ENCODE peak calls at places on chromosomes 6 and 20, in five cellular contexts. One of them, this sample, is unnamed. For H3K9me3, the result is how much of the 10 kb centered on the place peaks cover.

GRCh38 chr6:130389142-130389541 is 23.3 kb downstream of the TMEM200A start:
- DNase-seq in SK-N-SH: no peak
- DNase-seq in H1: no peak
- DNase-seq in GM12878: no peak
- DNase-seq in K562: no peak
- DNase-seq in this sample: no peak

GRCh38 chr20:17612287-17612974 is 42.6 kb downstream of the DSTN start:
- DNase-seq in SK-N-SH: peak
- DNase-seq in H1: peak
- DNase-seq in GM12878: no peak
- DNase-seq in K562: no peak
- DNase-seq in this sample: peak

GRCh38 chr20:41038149-41038877 is 9.7 kb downstream of the TOP1 start:
- DNase-seq in SK-N-SH: no peak
- DNase-seq in H1: no peak
- DNase-seq in GM12878: no peak
- DNase-seq in K562: no peak
- DNase-seq in this sample: peak

GRCh38 chr6:118776607-118777549 is 117.1 kb upstream of the ASF1A start:
- DNase-seq in SK-N-SH: peak
- DNase-seq in H1: peak
- DNase-seq in GM12878: peak
- DNase-seq in K562: peak
- DNase-seq in this sample: peak

GRCh38 chr6:3444276-3445088 is 12.4 kb downstream of the SLC22A23 start:
- DNase-seq in SK-N-SH: no peak
- DNase-seq in H1: no peak
- DNase-seq in GM12878: no peak
- DNase-seq in K562: no peak
- DNase-seq in this sample: peak

GRCh38 chr20:49486064-49486463 is 3.6 kb upstream of the KCNB1 start:
- DNase-seq in SK-N-SH: no peak
- DNase-seq in H1: no peak
- DNase-seq in GM12878: no peak
- DNase-seq in K562: no peak
- DNase-seq in this sample: no peak

GRCh38 chr6:3489032-3489757 is 32.3 kb upstream of the SLC22A23 start:
- DNase-seq in SK-N-SH: no peak
- DNase-seq in H1: no peak
- DNase-seq in GM12878: no peak
- DNase-seq in K562: no peak
- DNase-seq in this sample: no peak

GRCh38 chr6:21523652-21524051 is 69.9 kb upstream of the SOX4 start:
- DNase-seq in SK-N-SH: no peak
- DNase-seq in H1: no peak
- DNase-seq in GM12878: no peak
- DNase-seq in K562: no peak
- DNase-seq in this sample: no peak

GRCh38 chr20:54339093-54339492 is 131.2 kb downstream of the PFDN4 start:
- DNase-seq in SK-N-SH: no peak
- DNase-seq in H1: no peak
- DNase-seq in GM12878: no peak
- DNase-seq in K562: no peak
- DNase-seq in this sample: no peak

GRCh38 chr6:111592726-111593515 is 12.8 kb downstream of the TRAF3IP2 start:
- DNase-seq in SK-N-SH: peak
- DNase-seq in H1: no peak
- DNase-seq in GM12878: no peak
- DNase-seq in K562: no peak
- DNase-seq in this sample: no peak

GRCh38 chr20:35145141-35145564 is 2.0 kb downstream of the EDEM2 start:
- DNase-seq in SK-N-SH: peak
- DNase-seq in H1: no peak
- DNase-seq in GM12878: peak
- DNase-seq in K562: peak
- DNase-seq in this sample: peak

GRCh38 chr6:100363651-100364050 is 101.1 kb downstream of the SIM1 start:
- DNase-seq in SK-N-SH: no peak
- DNase-seq in H1: no peak
- DNase-seq in GM12878: no peak
- DNase-seq in K562: no peak
- DNase-seq in this sample: no peak

GRCh38 chr6:49649982-49650381 is 13.3 kb upstream of the RHAG start:
- DNase-seq in SK-N-SH: no peak
- DNase-seq in H1: no peak
- DNase-seq in GM12878: no peak
- DNase-seq in K562: no peak
- DNase-seq in this sample: no peak

GRCh38 chr6:33613146-33613793 is 7.9 kb upstream of the ITPR3 start:
- DNase-seq in SK-N-SH: no peak
- DNase-seq in H1: no peak
- DNase-seq in GM12878: no peak
- DNase-seq in K562: no peak
- DNase-seq in this sample: peak

GRCh38 chr20:64212750-64213149 is 42.8 kb upstream of the PCMTD2 start:
- DNase-seq in SK-N-SH: no peak
- DNase-seq in H1: no peak
- DNase-seq in GM12878: no peak
- DNase-seq in K562: no peak
- DNase-seq in this sample: no peak

GRCh38 chr6:117555882-117556498 is 46.3 kb downstream of the GOPC start:
- DNase-seq in SK-N-SH: no peak
- DNase-seq in H1: peak
- DNase-seq in GM12878: no peak
- DNase-seq in K562: peak
- DNase-seq in this sample: peak

GRCh38 chr6:89254569-89254968 is 37.4 kb upstream of the GABRR1 start:
- DNase-seq in SK-N-SH: no peak
- DNase-seq in H1: no peak
- DNase-seq in GM12878: no peak
- DNase-seq in K562: no peak
- DNase-seq in this sample: no peak

GRCh38 chr6:113854531-113855499 is 2.3 kb upstream of the MARCKS start:
- DNase-seq in SK-N-SH: peak
- DNase-seq in H1: peak
- DNase-seq in GM12878: no peak
- DNase-seq in K562: peak
- DNase-seq in this sample: peak

GRCh38 chr6:42935322-42935721 is 6.0 kb downstream of the CNPY3 start:
- DNase-seq in SK-N-SH: no peak
- DNase-seq in H1: no peak
- DNase-seq in GM12878: peak
- DNase-seq in K562: peak
- DNase-seq in this sample: no peak

GRCh38 chr6:45959534-45960195 is 56.0 kb downstream of the CLIC5 start:
- DNase-seq in SK-N-SH: no peak
- DNase-seq in H1: no peak
- DNase-seq in GM12878: no peak
- DNase-seq in K562: no peak
- DNase-seq in this sample: no peak

GRCh38 chr6:100296810-100297544 is 167.7 kb downstream of the SIM1 start:
- DNase-seq in SK-N-SH: no peak
- DNase-seq in H1: no peak
- DNase-seq in GM12878: no peak
- DNase-seq in K562: no peak
- DNase-seq in this sample: peak

GRCh38 chr20:20395856-20396600 is 28.1 kb downstream of the INSM1 start:
- DNase-seq in SK-N-SH: no peak
- DNase-seq in H1: peak
- DNase-seq in GM12878: no peak
- DNase-seq in K562: no peak
- DNase-seq in this sample: no peak

GRCh38 chr6:82861121-82861520 is 204.5 kb downstream of the UBE3D start:
- DNase-seq in SK-N-SH: no peak
- DNase-seq in H1: no peak
- DNase-seq in GM12878: no peak
- DNase-seq in K562: no peak
- DNase-seq in this sample: no peak

GRCh38 chr20:49706548-49707517 is 6.8 kb downstream of the B4GALT5 start:
- DNase-seq in SK-N-SH: no peak
- DNase-seq in H1: no peak
- DNase-seq in GM12878: no peak
- DNase-seq in K562: no peak
- DNase-seq in this sample: no peak

GRCh38 chr6:1609662-1610496 is at the start of gene FOXC1:
- DNase-seq in SK-N-SH: peak
- DNase-seq in H1: no peak
- DNase-seq in GM12878: no peak
- DNase-seq in K562: no peak
- DNase-seq in this sample: peak

GRCh38 chr20:39075731-39076130 is 113.6 kb downstream of the DHX35 start:
- DNase-seq in SK-N-SH: no peak
- DNase-seq in H1: no peak
- DNase-seq in GM12878: no peak
- DNase-seq in K562: no peak
- DNase-seq in this sample: no peak

GRCh38 chr20:52104546-52105044 is 87.0 kb downstream of the ZFP64 start:
- DNase-seq in SK-N-SH: peak
- DNase-seq in H1: peak
- DNase-seq in GM12878: no peak
- DNase-seq in K562: no peak
- DNase-seq in this sample: no peak

GRCh38 chr6:117545161-117545595 is 57.1 kb downstream of the GOPC start:
- DNase-seq in SK-N-SH: no peak
- DNase-seq in H1: no peak
- DNase-seq in GM12878: no peak
- DNase-seq in K562: no peak
- DNase-seq in this sample: peak

GRCh38 chr6:128712898-128713297 is 170.0 kb upstream of the LAMA2 start:
- DNase-seq in SK-N-SH: no peak
- DNase-seq in H1: no peak
- DNase-seq in GM12878: no peak
- DNase-seq in K562: no peak
- DNase-seq in this sample: no peak

GRCh38 chr20:822651-823325 is 10.7 kb upstream of the FAM110A start:
- DNase-seq in SK-N-SH: no peak
- DNase-seq in H1: no peak
- DNase-seq in GM12878: no peak
- DNase-seq in K562: no peak
- DNase-seq in this sample: no peak

GRCh38 chr20:40739841-40740240 is 50.8 kb upstream of the MAFB start:
- DNase-seq in SK-N-SH: no peak
- DNase-seq in H1: peak
- DNase-seq in GM12878: no peak
- DNase-seq in K562: no peak
- DNase-seq in this sample: no peak

GRCh38 chr20:50003253-50003656 is 20.5 kb downstream of the SNAI1 start:
- DNase-seq in SK-N-SH: no peak
- DNase-seq in H1: no peak
- DNase-seq in GM12878: no peak
- DNase-seq in K562: no peak
- DNase-seq in this sample: no peak

GRCh38 chr6:13986700-13987399 is 62.1 kb downstream of the RNF182 start:
- DNase-seq in SK-N-SH: no peak
- DNase-seq in H1: no peak
- DNase-seq in GM12878: no peak
- DNase-seq in K562: no peak
- DNase-seq in this sample: no peak

GRCh38 chr20:57787151-57787968 is 77.5 kb upstream of the PMEPA1 start:
- DNase-seq in SK-N-SH: no peak
- DNase-seq in H1: no peak
- DNase-seq in GM12878: no peak
- DNase-seq in K562: no peak
- DNase-seq in this sample: no peak

GRCh38 chr20:57783956-57784837 is 74.4 kb upstream of the PMEPA1 start:
- DNase-seq in SK-N-SH: no peak
- DNase-seq in H1: no peak
- DNase-seq in GM12878: no peak
- DNase-seq in K562: no peak
- DNase-seq in this sample: no peak

GRCh38 chr20:57786304-57786942 is 76.6 kb upstream of the PMEPA1 start:
- DNase-seq in SK-N-SH: no peak
- DNase-seq in H1: no peak
- DNase-seq in GM12878: no peak
- DNase-seq in K562: no peak
- DNase-seq in this sample: no peak

GRCh38 chr20:57785061-57785460 is 75.2 kb upstream of the PMEPA1 start:
- DNase-seq in SK-N-SH: no peak
- DNase-seq in H1: no peak
- DNase-seq in GM12878: no peak
- DNase-seq in K562: no peak
- DNase-seq in this sample: no peak

DNA sequence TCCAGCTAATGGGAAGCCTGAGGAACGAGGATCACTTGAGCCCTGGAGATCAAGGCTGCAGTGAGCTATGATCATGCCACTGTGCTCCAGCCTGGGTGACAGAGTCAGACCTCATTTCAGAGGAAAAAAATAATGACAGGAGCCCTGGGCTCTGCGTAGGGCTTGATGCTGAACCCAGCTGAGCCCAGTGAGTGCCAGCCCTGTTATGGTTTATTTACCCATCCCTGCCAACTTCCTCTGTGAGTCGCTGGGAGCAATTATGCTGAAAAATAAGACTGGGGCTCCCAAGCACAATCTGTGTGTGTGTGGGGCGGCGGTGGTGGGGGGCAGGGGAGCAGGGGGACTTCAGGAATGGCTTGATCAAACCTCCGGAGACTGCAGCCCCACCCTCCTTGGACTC is 75.9 kb upstream of the PMEPA1 start:
- DNase-seq in SK-N-SH: no peak
- DNase-seq in H1: no peak
- DNase-seq in GM12878: no peak
- DNase-seq in K562: no peak
- DNase-seq in this sample: no peak
- H3K9me3 ChIP-seq in SK-N-SH: under half
- H3K9me3 ChIP-seq in H1: under half
- H3K9me3 ChIP-seq in GM12878: under half
- H3K9me3 ChIP-seq in K562: under half
- H3K9me3 ChIP-seq in this sample: under half

GRCh38 chr20:11260611-11261010 is 586.8 kb upstream of the JAG1 start:
- DNase-seq in SK-N-SH: no peak
- DNase-seq in H1: no peak
- DNase-seq in GM12878: no peak
- DNase-seq in K562: no peak
- DNase-seq in this sample: no peak
- TF ChIP-seq GABPA in SK-N-SH: no peak
- TF ChIP-seq GABPA in H1: no peak
- TF ChIP-seq GABPA in GM12878: no peak
- TF ChIP-seq GABPA in K562: no peak
- TF ChIP-seq GABPA in this sample: no peak

GRCh38 chr6:145789443-145789842 is 25.2 kb downstream of the FBXO30 start:
- DNase-seq in SK-N-SH: no peak
- DNase-seq in H1: no peak
- DNase-seq in GM12878: no peak
- DNase-seq in K562: no peak
- DNase-seq in this sample: no peak
- H3K9me3 ChIP-seq in SK-N-SH: under half
- H3K9me3 ChIP-seq in H1: under half
- H3K9me3 ChIP-seq in GM12878: under half
- H3K9me3 ChIP-seq in K562: under half
- H3K9me3 ChIP-seq in this sample: under half

DNA sequence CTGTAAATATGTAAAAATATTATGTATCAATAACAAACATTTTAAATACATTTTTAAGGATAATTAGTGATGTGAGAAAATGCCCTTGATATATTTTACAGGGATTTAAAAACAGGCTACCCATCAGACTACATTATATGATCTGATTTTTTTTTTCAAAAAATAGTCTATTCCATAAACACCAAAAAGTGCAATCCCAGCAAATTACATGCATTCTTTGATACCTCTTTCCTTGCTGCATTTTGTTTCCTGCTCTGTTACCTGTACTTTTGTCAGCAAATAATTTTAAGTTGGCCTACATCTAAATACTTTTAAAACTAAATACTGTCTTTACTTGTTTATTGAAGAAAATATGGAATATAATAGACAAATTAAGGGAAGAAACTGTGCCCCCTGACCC is 306.2 kb upstream of the ARID1B start:
- DNase-seq in SK-N-SH: no peak
- DNase-seq in H1: no peak
- DNase-seq in GM12878: no peak
- DNase-seq in K562: no peak
- DNase-seq in this sample: no peak
- TF ChIP-seq GABPA in SK-N-SH: no peak
- TF ChIP-seq GABPA in H1: no peak
- TF ChIP-seq GABPA in GM12878: no peak
- TF ChIP-seq GABPA in K562: no peak
- TF ChIP-seq GABPA in this sample: no peak

This sample was measured in HepG2.